ENCODE peak calls at places on chromosome 18, in seven cellular contexts. S is stimulated activated naive CD8-positive, alpha-beta T cell treated with anti-CD3 and anti-CD28 coated beads, Interleukin-15, Interleukin-2, amounts not matched to agents 100 U/mL and 50 U/mL, for 24 hours; B is ovary; P is neural crest cell; D is NCI-H460; X is kidney tubule cell; Z is HFFc6. V is an unnamed sample.
A peak's percentile ranks its signal among the peaks of the same experiment; 100 is the strongest.

GRCh38 chr18:68172842-68173549 is 541.9 kb downstream of the TMX3 start:
- DNase-seq in S (no peak), B (no peak), P (peak; percentile 4), D (no peak), X (no peak), Z (no peak), V (peak; percentile 21)

GRCh38 chr18:55337908-55338521 is 250.0 kb downstream of the TCF4 start:
- DNase-seq in S (no peak), B (no peak), P (no peak), D (no peak), X (no peak), Z (no peak), V (no peak)

GRCh38 chr18:35775887-35776286 is 194.3 kb downstream of the GALNT1 start:
- DNase-seq in S (no peak), B (no peak), P (no peak), D (peak; percentile 7), X (no peak), Z (no peak), V (no peak)

GRCh38 chr18:77765468-77765867 is 515.8 kb downstream of the GALR1 start:
- DNase-seq in S (peak; percentile 11), B (no peak), P (peak; percentile 65), D (peak; percentile 30), X (peak; percentile 43), Z (no peak), V (peak; percentile 10)

GRCh38 chr18:64219511-64219910 is 70.6 kb upstream of the LINC00305 start:
- DNase-seq in S (no peak), B (no peak), P (no peak), D (no peak), X (no peak), Z (no peak), V (no peak)

GRCh38 chr18:55425698-55426097 is 162.3 kb downstream of the TCF4 start:
- DNase-seq in S (no peak), B (no peak), P (no peak), D (no peak), X (no peak), Z (no peak), V (no peak)

GRCh38 chr18:56678836-56679565 is 27.8 kb downstream of the WDR7 start:
- DNase-seq in S (no peak), B (no peak), P (no peak), D (no peak), X (peak; percentile 51), Z (no peak), V (no peak)

GRCh38 chr18:68417826-68418225 is 297.1 kb downstream of the TMX3 start:
- DNase-seq in S (no peak), B (no peak), P (no peak), D (peak; percentile 83), X (no peak), Z (peak; percentile 41), V (no peak)

GRCh38 chr18:61502472-61502871 is 169.2 kb downstream of the CDH20 start:
- DNase-seq in S (peak; percentile 4), B (no peak), P (peak; percentile 59), D (peak; percentile 41), X (peak; percentile 66), Z (peak; percentile 62), V (peak; percentile 17)

GRCh38 chr18:51593931-51594330 is 396.4 kb upstream of the MEX3C start:
- DNase-seq in S (no peak), B (no peak), P (no peak), D (no peak), X (no peak), Z (no peak), V (no peak)

GRCh38 chr18:78512080-78512601 is 467.5 kb upstream of the SALL3 start:
- DNase-seq in S (no peak), B (no peak), P (no peak), D (no peak), X (no peak), Z (no peak), V (no peak)

GRCh38 chr18:46301571-46301970 is 197.4 kb downstream of the HAUS1 start:
- DNase-seq in S (no peak), B (no peak), P (no peak), D (no peak), X (no peak), Z (no peak), V (no peak)

GRCh38 chr18:46338213-46338612 is 234.0 kb downstream of the HAUS1 start:
- DNase-seq in S (no peak), B (no peak), P (peak; percentile 23), D (no peak), X (no peak), Z (no peak), V (no peak)

GRCh38 chr18:61817086-61817485 is 75.7 kb downstream of the RNF152 start:
- DNase-seq in S (no peak), B (no peak), P (no peak), D (no peak), X (no peak), Z (peak; percentile 41), V (no peak)

GRCh38 chr18:51953521-51953920 is 386.5 kb upstream of the DCC start:
- DNase-seq in S (no peak), B (no peak), P (no peak), D (no peak), X (peak; percentile 33), Z (no peak), V (no peak)

GRCh38 chr18:5155907-5156287 is 41.2 kb downstream of the AKAIN1 start:
- DNase-seq in S (no peak), B (no peak), P (no peak), D (no peak), X (no peak), Z (no peak), V (no peak)

GRCh38 chr18:53489266-53489665 is 735.2 kb downstream of the MBD2 start:
- DNase-seq in S (no peak), B (no peak), P (no peak), D (no peak), X (peak; percentile 68), Z (no peak), V (no peak)

GRCh38 chr18:29853126-29853525 is 1189.4 kb downstream of the DSC3 start:
- DNase-seq in S (no peak), B (no peak), P (no peak), D (no peak), X (no peak), Z (peak; percentile 32), V (no peak)

GRCh38 chr18:76442413-76443171 is 52.5 kb downstream of the ZNF516 start:
- DNase-seq in S (no peak), B (no peak), P (no peak), D (no peak), X (no peak), Z (no peak), V (no peak)

GRCh38 chr18:54689319-54689718 is 98.3 kb downstream of the DYNAP start:
- DNase-seq in S (no peak), B (no peak), P (no peak), D (no peak), X (no peak), Z (no peak), V (no peak)

GRCh38 chr18:76490701-76491171 is 4.3 kb downstream of the ZNF516 start:
- DNase-seq in S (peak; percentile 46), B (peak; percentile 59), P (peak; percentile 31), D (no peak), X (peak; percentile 44), Z (no peak), V (no peak)

GRCh38 chr18:59996370-59996966 is 96.7 kb downstream of the PMAIP1 start:
- DNase-seq in S (peak; percentile 23), B (no peak), P (peak; percentile 44), D (peak; percentile 48), X (peak; percentile 70), Z (peak; percentile 52), V (peak; percentile 58)

GRCh38 chr18:12928149-12928548 is 19.7 kb upstream of the SEH1L start:
- DNase-seq in S (no peak), B (no peak), P (no peak), D (no peak), X (no peak), Z (no peak), V (no peak)

GRCh38 chr18:12032786-12033642 is 51.7 kb downstream of the IMPA2 start:
- DNase-seq in S (no peak), B (no peak), P (no peak), D (no peak), X (peak; percentile 18), Z (peak; percentile 39), V (no peak)

GRCh38 chr18:30093376-30093775 is 949.2 kb downstream of the DSC3 start:
- DNase-seq in S (no peak), B (no peak), P (no peak), D (no peak), X (no peak), Z (no peak), V (no peak)

GRCh38 chr18:34807106-34807796 is 97.2 kb downstream of the DTNA start:
- DNase-seq in S (no peak), B (no peak), P (no peak), D (no peak), X (peak; percentile 89), Z (no peak), V (no peak)

GRCh38 chr18:53018791-53019190 is 678.8 kb downstream of the DCC start:
- DNase-seq in S (no peak), B (no peak), P (no peak), D (no peak), X (no peak), Z (no peak), V (no peak)

GRCh38 chr18:34342960-34343359 is 118.2 kb upstream of the NOL4 start:
- DNase-seq in S (no peak), B (no peak), P (no peak), D (no peak), X (peak; percentile 72), Z (no peak), V (no peak)

GRCh38 chr18:7567487-7568425 is 640 bp downstream of the PTPRM start:
- DNase-seq in S (peak; percentile 7), B (peak; percentile 38), P (peak; percentile 49), D (no peak), X (peak; percentile 69), Z (peak; percentile 52), V (no peak)

GRCh38 chr18:61922435-61922834 is 29.6 kb upstream of the RNF152 start:
- DNase-seq in S (no peak), B (no peak), P (no peak), D (no peak), X (no peak), Z (peak; percentile 62), V (no peak)

GRCh38 chr18:22711381-22711717 is 221.8 kb upstream of the RBBP8 start:
- DNase-seq in S (no peak), B (no peak), P (no peak), D (no peak), X (peak; percentile 84), Z (no peak), V (peak; percentile 50)

GRCh38 chr18:75265255-75265654 is 54.7 kb downstream of the TSHZ1 start:
- DNase-seq in S (no peak), B (no peak), P (no peak), D (no peak), X (no peak), Z (no peak), V (no peak)

GRCh38 chr18:58998421-58999203 is 133.9 kb downstream of the ZNF532 start:
- DNase-seq in S (no peak), B (peak; percentile 75), P (no peak), D (no peak), X (peak; percentile 75), Z (peak; percentile 78), V (peak; percentile 42)

GRCh38 chr18:24039666-24040065 is 25.1 kb downstream of the TTC39C start:
- DNase-seq in S (no peak), B (no peak), P (no peak), D (no peak), X (no peak), Z (no peak), V (no peak)

GRCh38 chr18:11821643-11822237 is 29.5 kb upstream of the CHMP1B start:
- DNase-seq in S (no peak), B (no peak), P (no peak), D (no peak), X (no peak), Z (no peak), V (no peak)

GRCh38 chr18:44725300-44726096 is 44.8 kb downstream of the SETBP1 start:
- DNase-seq in S (peak; percentile 68), B (peak; percentile 53), P (no peak), D (peak; percentile 4), X (peak; percentile 70), Z (peak; percentile 17), V (no peak)

GRCh38 chr18:25992566-25992965 is 97.8 kb downstream of the SS18 start:
- DNase-seq in S (no peak), B (no peak), P (no peak), D (no peak), X (no peak), Z (no peak), V (no peak)

GRCh38 chr18:8814206-8814605 is 108.8 kb downstream of the MTCL1 start:
- DNase-seq in S (no peak), B (no peak), P (no peak), D (no peak), X (peak; percentile 57), Z (no peak), V (no peak)

V was measured in A549.